ENCODE peak calls at places on chromosomes 1 and 21, in six cellular contexts. One of them, this sample, is unnamed.

GRCh38 chr21:39189857-39190604 is 6.8 kb upstream of the PSMG1 start:
- DNase-seq in upper lobe of left lung: no peak
- DNase-seq in suprapubic skin: no peak
- DNase-seq in fibroblast of the aortic adventitia: peak; percentile 38
- DNase-seq in progenitor cell of endocrine pancreas: no peak
- DNase-seq in heart right ventricle: no peak
- DNase-seq in this sample: no peak

GRCh38 chr1:177958092-177958491 is 11.8 kb downstream of the SEC16B start:
- DNase-seq in upper lobe of left lung: no peak
- DNase-seq in suprapubic skin: no peak
- DNase-seq in fibroblast of the aortic adventitia: no peak
- DNase-seq in progenitor cell of endocrine pancreas: no peak
- DNase-seq in heart right ventricle: no peak
- DNase-seq in this sample: no peak

GRCh38 chr1:211829343-211830054 is 1.1 kb downstream of the LPGAT1 start:
- DNase-seq in upper lobe of left lung: no peak
- DNase-seq in suprapubic skin: no peak
- DNase-seq in fibroblast of the aortic adventitia: peak; percentile 20
- DNase-seq in progenitor cell of endocrine pancreas: peak; percentile 16
- DNase-seq in heart right ventricle: peak; percentile 33
- DNase-seq in this sample: peak; percentile 21

GRCh38 chr1:182330303-182330702 is 61.3 kb downstream of the GLUL start:
- DNase-seq in upper lobe of left lung: no peak
- DNase-seq in suprapubic skin: no peak
- DNase-seq in fibroblast of the aortic adventitia: no peak
- DNase-seq in progenitor cell of endocrine pancreas: no peak
- DNase-seq in heart right ventricle: no peak
- DNase-seq in this sample: no peak

GRCh38 chr21:37921091-37921490 is 4.8 kb upstream of the KCNJ6 start:
- DNase-seq in upper lobe of left lung: no peak
- DNase-seq in suprapubic skin: no peak
- DNase-seq in fibroblast of the aortic adventitia: peak; percentile 7
- DNase-seq in progenitor cell of endocrine pancreas: no peak
- DNase-seq in heart right ventricle: no peak
- DNase-seq in this sample: no peak

GRCh38 chr1:218459878-218460277 is 114.7 kb downstream of the TGFB2 start:
- DNase-seq in upper lobe of left lung: no peak
- DNase-seq in suprapubic skin: no peak
- DNase-seq in fibroblast of the aortic adventitia: peak; percentile 94
- DNase-seq in progenitor cell of endocrine pancreas: no peak
- DNase-seq in heart right ventricle: no peak
- DNase-seq in this sample: no peak

GRCh38 chr21:45998871-45999580 is 17.5 kb downstream of the COL6A1 start:
- DNase-seq in upper lobe of left lung: peak; percentile 57
- DNase-seq in suprapubic skin: peak; percentile 76
- DNase-seq in fibroblast of the aortic adventitia: no peak
- DNase-seq in progenitor cell of endocrine pancreas: no peak
- DNase-seq in heart right ventricle: no peak
- DNase-seq in this sample: peak; percentile 11

GRCh38 chr1:231188768-231189167 is 26.9 kb downstream of the TRIM67 start:
- DNase-seq in upper lobe of left lung: no peak
- DNase-seq in suprapubic skin: no peak
- DNase-seq in fibroblast of the aortic adventitia: no peak
- DNase-seq in progenitor cell of endocrine pancreas: no peak
- DNase-seq in heart right ventricle: no peak
- DNase-seq in this sample: no peak

GRCh38 chr1:35558374-35559316 is 1.0 kb downstream of the NCDN start:
- DNase-seq in upper lobe of left lung: peak; percentile 57
- DNase-seq in suprapubic skin: peak; percentile 78
- DNase-seq in fibroblast of the aortic adventitia: no peak
- DNase-seq in progenitor cell of endocrine pancreas: no peak
- DNase-seq in heart right ventricle: no peak
- DNase-seq in this sample: no peak

GRCh38 chr1:6466023-6466422 is at the start of gene TNFRSF25:
- DNase-seq in upper lobe of left lung: peak; percentile 82
- DNase-seq in suprapubic skin: no peak
- DNase-seq in fibroblast of the aortic adventitia: no peak
- DNase-seq in progenitor cell of endocrine pancreas: no peak
- DNase-seq in heart right ventricle: no peak
- DNase-seq in this sample: no peak

GRCh38 chr1:192958350-192958749 is 100.8 kb downstream of the UCHL5 start:
- DNase-seq in upper lobe of left lung: no peak
- DNase-seq in suprapubic skin: no peak
- DNase-seq in fibroblast of the aortic adventitia: no peak
- DNase-seq in progenitor cell of endocrine pancreas: no peak
- DNase-seq in heart right ventricle: no peak
- DNase-seq in this sample: no peak
- TF ChIP-seq CTCF in upper lobe of left lung: no peak
- TF ChIP-seq CTCF in suprapubic skin: no peak
- TF ChIP-seq CTCF in fibroblast of the aortic adventitia: no peak
- TF ChIP-seq CTCF in progenitor cell of endocrine pancreas: no peak
- TF ChIP-seq CTCF in heart right ventricle: no peak
- TF ChIP-seq CTCF in this sample: no peak

GRCh38 chr21:32415999-32416398 is 3.5 kb downstream of the EVA1C start:
- DNase-seq in upper lobe of left lung: no peak
- DNase-seq in suprapubic skin: no peak
- DNase-seq in fibroblast of the aortic adventitia: no peak
- DNase-seq in progenitor cell of endocrine pancreas: no peak
- DNase-seq in heart right ventricle: no peak
- DNase-seq in this sample: no peak

GRCh38 chr21:32412998-32413504 is 545 bp downstream of the EVA1C start:
- DNase-seq in upper lobe of left lung: peak; percentile 87
- DNase-seq in suprapubic skin: no peak
- DNase-seq in fibroblast of the aortic adventitia: peak; percentile 38
- DNase-seq in progenitor cell of endocrine pancreas: no peak
- DNase-seq in heart right ventricle: peak; percentile 42
- DNase-seq in this sample: no peak

GRCh38 chr21:32415451-32415850 is 2.9 kb downstream of the EVA1C start:
- DNase-seq in upper lobe of left lung: no peak
- DNase-seq in suprapubic skin: no peak
- DNase-seq in fibroblast of the aortic adventitia: no peak
- DNase-seq in progenitor cell of endocrine pancreas: no peak
- DNase-seq in heart right ventricle: no peak
- DNase-seq in this sample: no peak

GRCh38 chr21:32413697-32414578 is 1.4 kb downstream of the EVA1C start:
- DNase-seq in upper lobe of left lung: no peak
- DNase-seq in suprapubic skin: no peak
- DNase-seq in fibroblast of the aortic adventitia: peak; percentile 88
- DNase-seq in progenitor cell of endocrine pancreas: no peak
- DNase-seq in heart right ventricle: no peak
- DNase-seq in this sample: no peak

DNA sequence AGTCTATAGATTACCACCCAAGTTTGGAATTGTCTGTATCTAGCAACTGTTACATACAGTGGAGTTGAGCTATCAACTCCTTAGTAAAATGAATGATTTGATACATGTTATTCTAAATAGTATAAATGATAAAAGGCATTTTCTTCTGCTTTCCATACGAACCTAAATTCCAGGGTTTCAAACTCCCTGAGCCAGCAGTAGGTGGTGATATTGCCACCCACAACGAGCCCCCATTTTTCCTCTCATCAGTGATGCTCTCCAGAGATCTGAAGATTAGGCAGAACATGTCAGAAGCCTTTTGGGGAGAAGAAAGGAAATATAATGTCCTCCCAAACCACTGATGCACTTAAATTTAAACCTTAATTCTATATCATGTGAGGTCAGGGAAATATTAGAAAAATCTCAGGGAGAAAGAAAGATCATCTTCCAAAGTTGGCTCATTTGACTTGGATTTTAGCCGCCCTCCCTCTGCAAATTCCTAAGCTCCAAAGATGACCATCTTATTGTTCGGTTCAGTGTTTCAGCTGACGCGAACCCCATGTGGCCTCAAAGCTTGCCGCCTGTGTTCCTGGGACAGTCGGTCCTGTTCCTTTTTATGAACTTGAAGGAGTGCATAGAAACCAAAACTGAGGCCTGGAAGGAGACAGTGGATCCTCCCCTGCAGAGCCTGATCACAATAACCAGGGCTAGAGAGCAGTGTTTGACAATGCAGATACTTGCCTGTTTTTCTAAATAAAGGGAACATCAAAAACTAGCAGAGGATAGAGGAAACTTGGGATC is 2.3 kb downstream of the EVA1C start:
- DNase-seq in upper lobe of left lung: no peak
- DNase-seq in suprapubic skin: no peak
- DNase-seq in fibroblast of the aortic adventitia: peak; percentile 77
- DNase-seq in progenitor cell of endocrine pancreas: no peak
- DNase-seq in heart right ventricle: no peak
- DNase-seq in this sample: peak; percentile 50
- TF ChIP-seq CTCF in upper lobe of left lung: peak; percentile 34
- TF ChIP-seq CTCF in suprapubic skin: no peak
- TF ChIP-seq CTCF in fibroblast of the aortic adventitia: peak; percentile 58
- TF ChIP-seq CTCF in progenitor cell of endocrine pancreas: peak; percentile 17
- TF ChIP-seq CTCF in heart right ventricle: peak; percentile 53
- TF ChIP-seq CTCF in this sample: peak; percentile 46

GRCh38 chr1:233376711-233377110 is 49.2 kb downstream of the MAP3K21 start:
- DNase-seq in upper lobe of left lung: no peak
- DNase-seq in suprapubic skin: no peak
- DNase-seq in fibroblast of the aortic adventitia: no peak
- DNase-seq in progenitor cell of endocrine pancreas: no peak
- DNase-seq in heart right ventricle: no peak
- DNase-seq in this sample: no peak
- TF ChIP-seq CTCF in upper lobe of left lung: no peak
- TF ChIP-seq CTCF in suprapubic skin: no peak
- TF ChIP-seq CTCF in fibroblast of the aortic adventitia: no peak
- TF ChIP-seq CTCF in progenitor cell of endocrine pancreas: no peak
- TF ChIP-seq CTCF in heart right ventricle: no peak
- TF ChIP-seq CTCF in this sample: no peak

GRCh38 chr21:22561946-22562345 is 1563.7 kb downstream of the NCAM2 start:
- DNase-seq in upper lobe of left lung: peak; percentile 68
- DNase-seq in suprapubic skin: no peak
- DNase-seq in fibroblast of the aortic adventitia: no peak
- DNase-seq in progenitor cell of endocrine pancreas: no peak
- DNase-seq in heart right ventricle: no peak
- DNase-seq in this sample: no peak
- TF ChIP-seq CTCF in upper lobe of left lung: no peak
- TF ChIP-seq CTCF in suprapubic skin: no peak
- TF ChIP-seq CTCF in fibroblast of the aortic adventitia: no peak
- TF ChIP-seq CTCF in progenitor cell of endocrine pancreas: no peak
- TF ChIP-seq CTCF in heart right ventricle: no peak
- TF ChIP-seq CTCF in this sample: no peak

GRCh38 chr21:33767236-33767635 is 124.9 kb downstream of the ITSN1 start:
- DNase-seq in upper lobe of left lung: no peak
- DNase-seq in suprapubic skin: no peak
- DNase-seq in fibroblast of the aortic adventitia: peak; percentile 45
- DNase-seq in progenitor cell of endocrine pancreas: no peak
- DNase-seq in heart right ventricle: no peak
- DNase-seq in this sample: no peak

GRCh38 chr21:33763573-33763881 is 121.2 kb downstream of the ITSN1 start:
- DNase-seq in upper lobe of left lung: no peak
- DNase-seq in suprapubic skin: no peak
- DNase-seq in fibroblast of the aortic adventitia: no peak
- DNase-seq in progenitor cell of endocrine pancreas: no peak
- DNase-seq in heart right ventricle: no peak
- DNase-seq in this sample: no peak

GRCh38 chr21:33760641-33761103 is 118.4 kb downstream of the ITSN1 start:
- DNase-seq in upper lobe of left lung: no peak
- DNase-seq in suprapubic skin: no peak
- DNase-seq in fibroblast of the aortic adventitia: peak; percentile 70
- DNase-seq in progenitor cell of endocrine pancreas: no peak
- DNase-seq in heart right ventricle: no peak
- DNase-seq in this sample: no peak

GRCh38 chr21:33762798-33763572 is 120.7 kb downstream of the ITSN1 start:
- DNase-seq in upper lobe of left lung: no peak
- DNase-seq in suprapubic skin: no peak
- DNase-seq in fibroblast of the aortic adventitia: peak; percentile 53
- DNase-seq in progenitor cell of endocrine pancreas: no peak
- DNase-seq in heart right ventricle: no peak
- DNase-seq in this sample: no peak

DNA sequence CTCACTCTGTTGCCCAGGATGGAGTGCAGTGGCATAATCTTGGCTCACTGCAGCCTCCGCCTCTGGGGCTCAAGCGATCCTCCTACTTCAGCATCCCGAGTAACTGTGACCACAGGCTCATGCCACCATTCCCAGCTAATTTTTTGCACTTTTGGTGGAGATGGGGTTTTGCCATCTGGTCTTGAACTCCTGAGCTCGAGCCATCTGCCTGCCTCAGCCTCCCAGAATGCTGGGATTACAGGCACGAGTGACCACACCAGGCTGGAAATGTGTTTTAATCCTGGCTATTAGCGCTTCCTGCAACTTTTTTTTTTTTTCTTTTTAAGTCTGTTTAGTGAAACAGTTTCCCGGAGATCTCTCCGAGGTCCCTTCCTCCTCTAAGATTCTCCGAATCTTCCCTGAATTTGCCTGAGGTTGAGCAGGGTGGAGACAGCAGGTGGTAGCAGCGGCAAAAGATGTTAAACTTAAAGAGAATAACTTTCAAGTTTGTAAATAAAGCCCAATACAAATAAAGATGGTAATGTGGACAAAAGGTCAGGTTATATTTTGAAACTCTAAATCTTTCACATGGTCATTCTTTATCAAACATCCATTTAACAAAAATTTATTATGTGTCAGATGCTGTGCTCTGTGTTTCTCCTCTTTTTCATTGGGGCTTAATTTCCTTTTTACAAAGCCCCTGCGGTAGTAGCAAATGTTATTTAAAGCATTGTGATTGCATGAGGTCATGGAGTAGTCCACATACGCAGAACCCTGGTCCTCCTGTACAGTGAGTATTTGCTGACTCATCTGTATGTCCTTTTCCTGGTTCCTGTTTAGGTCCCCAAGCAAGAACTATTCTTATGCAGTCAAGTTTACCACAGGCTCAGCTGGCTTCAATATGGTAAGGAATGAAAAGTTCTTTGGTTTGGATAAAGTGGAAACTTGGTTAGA is 119.1 kb downstream of the ITSN1 start:
- DNase-seq in upper lobe of left lung: no peak
- DNase-seq in suprapubic skin: no peak
- DNase-seq in fibroblast of the aortic adventitia: peak; percentile 97
- DNase-seq in progenitor cell of endocrine pancreas: no peak
- DNase-seq in heart right ventricle: no peak
- DNase-seq in this sample: no peak
- TF ChIP-seq CTCF in upper lobe of left lung: no peak
- TF ChIP-seq CTCF in suprapubic skin: no peak
- TF ChIP-seq CTCF in fibroblast of the aortic adventitia: no peak
- TF ChIP-seq CTCF in progenitor cell of endocrine pancreas: no peak
- TF ChIP-seq CTCF in heart right ventricle: no peak
- TF ChIP-seq CTCF in this sample: no peak

GRCh38 chr1:180724055-180724454 is 92.2 kb downstream of the XPR1 start:
- DNase-seq in upper lobe of left lung: no peak
- DNase-seq in suprapubic skin: no peak
- DNase-seq in fibroblast of the aortic adventitia: no peak
- DNase-seq in progenitor cell of endocrine pancreas: no peak
- DNase-seq in heart right ventricle: no peak
- DNase-seq in this sample: no peak

GRCh38 chr1:180722586-180722985 is 90.8 kb downstream of the XPR1 start:
- DNase-seq in upper lobe of left lung: no peak
- DNase-seq in suprapubic skin: no peak
- DNase-seq in fibroblast of the aortic adventitia: no peak
- DNase-seq in progenitor cell of endocrine pancreas: no peak
- DNase-seq in heart right ventricle: no peak
- DNase-seq in this sample: no peak

DNA sequence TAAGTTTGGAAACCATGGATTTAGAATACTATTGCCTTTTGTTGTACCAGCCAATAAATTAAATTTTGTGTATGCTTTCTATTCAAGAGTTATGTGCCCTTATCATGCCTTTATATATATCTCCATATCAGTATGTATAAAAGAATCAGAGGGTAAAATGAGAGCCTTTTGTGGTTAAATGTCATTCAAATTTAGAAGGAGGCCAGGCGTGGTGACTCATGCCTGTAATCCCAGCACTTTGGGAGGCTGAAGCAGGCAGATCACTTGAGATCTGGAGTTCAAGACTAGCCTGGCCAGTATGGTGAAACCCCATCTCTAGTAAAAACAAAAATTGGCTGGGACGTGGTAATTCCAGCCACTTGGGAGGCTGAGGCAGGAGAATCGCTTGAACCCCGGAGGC is 88.9 kb downstream of the XPR1 start:
- DNase-seq in upper lobe of left lung: no peak
- DNase-seq in suprapubic skin: no peak
- DNase-seq in fibroblast of the aortic adventitia: peak; percentile 4
- DNase-seq in progenitor cell of endocrine pancreas: no peak
- DNase-seq in heart right ventricle: no peak
- DNase-seq in this sample: no peak
- TF ChIP-seq CTCF in upper lobe of left lung: no peak
- TF ChIP-seq CTCF in suprapubic skin: no peak
- TF ChIP-seq CTCF in fibroblast of the aortic adventitia: no peak
- TF ChIP-seq CTCF in progenitor cell of endocrine pancreas: no peak
- TF ChIP-seq CTCF in heart right ventricle: no peak
- TF ChIP-seq CTCF in this sample: no peak

This sample was measured in dorsolateral prefrontal cortex.